ENCODE peak calls at places on chromosome 10, in four cellular contexts. One of them, this sample, is unnamed.

GRCh38 chr10:68088744-68089143 is 13.7 kb upstream of the HERC4 start:
- DNase-seq in dorsolateral prefrontal cortex: no peak
- DNase-seq in H7: no peak
- DNase-seq in HS-5: no peak
- DNase-seq in this sample: no peak

GRCh38 chr10:29479081-29479917 is 155.5 kb downstream of the SVIL start:
- DNase-seq in dorsolateral prefrontal cortex: no peak
- DNase-seq in HS-5: no peak
- DNase-seq in H7: no peak
- DNase-seq in this sample: no peak

GRCh38 chr10:114548662-114549061 is 109.4 kb downstream of the ABLIM1 start:
- DNase-seq in HS-5: no peak
- DNase-seq in H7: peak
- DNase-seq in dorsolateral prefrontal cortex: no peak
- DNase-seq in this sample: no peak

GRCh38 chr10:12380999-12381398 is 31.7 kb downstream of the CAMK1D start:
- DNase-seq in H7: no peak
- DNase-seq in HS-5: no peak
- DNase-seq in dorsolateral prefrontal cortex: no peak
- DNase-seq in this sample: no peak

GRCh38 chr10:52940921-52941320 is 168.3 kb upstream of the MBL2 start:
- DNase-seq in HS-5: no peak
- DNase-seq in H7: no peak
- DNase-seq in dorsolateral prefrontal cortex: no peak
- DNase-seq in this sample: no peak

GRCh38 chr10:91316486-91316885 is 93.7 kb upstream of the HECTD2 start:
- DNase-seq in dorsolateral prefrontal cortex: no peak
- DNase-seq in H7: no peak
- DNase-seq in HS-5: no peak
- DNase-seq in this sample: no peak

GRCh38 chr10:16519908-16520861 is 1.5 kb downstream of the C1QL3 start:
- DNase-seq in dorsolateral prefrontal cortex: no peak
- DNase-seq in H7: peak
- DNase-seq in HS-5: no peak
- DNase-seq in this sample: no peak

GRCh38 chr10:117757121-117757795 is 214.7 kb downstream of the EMX2 start:
- DNase-seq in dorsolateral prefrontal cortex: no peak
- DNase-seq in HS-5: no peak
- DNase-seq in H7: no peak
- DNase-seq in this sample: no peak

GRCh38 chr10:6399241-6399701 is 180.8 kb downstream of the PRKCQ start:
- DNase-seq in dorsolateral prefrontal cortex: peak
- DNase-seq in H7: no peak
- DNase-seq in HS-5: no peak
- DNase-seq in this sample: no peak

GRCh38 chr10:94146746-94147145 is 153.0 kb downstream of the PLCE1 start:
- DNase-seq in HS-5: no peak
- DNase-seq in H7: no peak
- DNase-seq in dorsolateral prefrontal cortex: no peak
- DNase-seq in this sample: no peak

GRCh38 chr10:91043173-91043910 is 122.5 kb upstream of the ANKRD1 start:
- DNase-seq in H7: no peak
- DNase-seq in dorsolateral prefrontal cortex: no peak
- DNase-seq in HS-5: no peak
- DNase-seq in this sample: no peak

GRCh38 chr10:26931223-26931622 is 70.5 kb upstream of the ABI1 start:
- DNase-seq in dorsolateral prefrontal cortex: no peak
- DNase-seq in H7: peak
- DNase-seq in HS-5: no peak
- DNase-seq in this sample: no peak

GRCh38 chr10:122044713-122045112 is 55.8 kb downstream of the TACC2 start:
- DNase-seq in H7: peak
- DNase-seq in dorsolateral prefrontal cortex: no peak
- DNase-seq in HS-5: no peak
- DNase-seq in this sample: no peak

GRCh38 chr10:6025683-6026225 is 36.4 kb downstream of the IL2RA start:
- DNase-seq in dorsolateral prefrontal cortex: no peak
- DNase-seq in H7: no peak
- DNase-seq in HS-5: no peak
- DNase-seq in this sample: no peak

This sample was measured in AG04449.